ENCODE peak calls at places on chromosomes 5 and 9, in seven cellular contexts. U is choroid plexus epithelial cell; T is CD8-positive, alpha-beta T cell; Q is GM12865; H is adrenal gland; F is fibroblast of the aortic adventitia; E is neuronal stem cell. Z is an unnamed sample.

GRCh38 chr5:83034552-83035181 is 42.5 kb downstream of the TMEM167A start:
- DNase-seq in H (no peak), E (no peak), Q (no peak), T (no peak), U (no peak), F (no peak), Z (no peak)

GRCh38 chr9:133972041-133972970 is 19.8 kb downstream of the VAV2 start:
- DNase-seq in F (no peak), H (no peak), E (no peak), U (no peak), T (no peak), Q (no peak), Z (no peak)

GRCh38 chr5:62475072-62475471 is 62.5 kb downstream of the IPO11 start:
- DNase-seq in U (peak; percentile 54), F (peak; percentile 83), T (no peak), H (peak; percentile 20), Q (no peak), E (no peak), Z (peak; percentile 20)

GRCh38 chr5:180601591-180602480 is 10.5 kb upstream of the SCGB3A1 start:
- DNase-seq in F (no peak), E (no peak), U (no peak), Q (no peak), H (no peak), T (no peak), Z (peak; percentile 53)

GRCh38 chr9:129283290-129283691 is 105.2 kb upstream of the IER5L start:
- DNase-seq in Q (no peak), T (no peak), F (no peak), H (no peak), E (no peak), U (no peak), Z (no peak)

GRCh38 chr5:29697786-29698414 is 1495.6 kb upstream of the CDH6 start:
- DNase-seq in T (no peak), F (no peak), H (no peak), E (peak; percentile 2), U (peak; percentile 0), Q (no peak), Z (no peak)

GRCh38 chr5:146745937-146746577 is 132.5 kb downstream of the PPP2R2B start:
- DNase-seq in E (no peak), T (no peak), F (no peak), U (no peak), Q (no peak), H (peak; percentile 34), Z (no peak)

GRCh38 chr5:81006955-81007636 is 46.9 kb downstream of the RASGRF2 start:
- DNase-seq in U (no peak), Q (no peak), T (peak; percentile 53), H (no peak), E (no peak), F (no peak), Z (no peak)

GRCh38 chr5:147303251-147303650 is 68.4 kb downstream of the STK32A start:
- DNase-seq in F (peak; percentile 18), T (no peak), U (no peak), Q (no peak), H (no peak), E (no peak), Z (no peak)

GRCh38 chr9:121288874-121289553 is 21.1 kb downstream of the GSN start:
- DNase-seq in H (peak; percentile 71), U (peak; percentile 90), T (no peak), F (peak; percentile 85), Q (no peak), E (peak; percentile 45), Z (peak; percentile 91)

GRCh38 chr5:134784946-134785620 is 26.5 kb downstream of the DDX46 start:
- DNase-seq in F (peak; percentile 52), E (no peak), Q (no peak), H (no peak), U (peak; percentile 30), T (no peak), Z (no peak)

GRCh38 chr5:64587370-64587769 is 81.6 kb downstream of the RGS7BP start:
- DNase-seq in F (no peak), E (no peak), Q (no peak), H (no peak), T (no peak), U (no peak), Z (no peak)

GRCh38 chr5:179217956-179218355 is 127.3 kb downstream of the ADAMTS2 start:
- DNase-seq in F (no peak), U (no peak), H (no peak), T (no peak), Q (no peak), E (no peak), Z (peak; percentile 49)

GRCh38 chr9:93126825-93127368 is 7.2 kb downstream of the NINJ1 start:
- DNase-seq in T (no peak), Q (no peak), E (no peak), F (no peak), U (no peak), H (peak; percentile 91), Z (peak; percentile 81)

GRCh38 chr9:76725181-76725580 is 39.1 kb upstream of the PCA3 start:
- DNase-seq in F (no peak), Q (no peak), H (no peak), E (no peak), U (no peak), T (no peak), Z (no peak)

GRCh38 chr5:133818031-133818431 is 150.4 kb downstream of the C5orf15 start:
- DNase-seq in U (no peak), H (peak; percentile 90), F (peak; percentile 95), T (no peak), Q (no peak), E (no peak), Z (peak; percentile 74)

GRCh38 chr5:97929383-97929782 is 746.3 kb upstream of the RIOK2 start:
- DNase-seq in Q (no peak), E (no peak), T (no peak), U (peak; percentile 5), H (no peak), F (peak; percentile 7), Z (no peak)

GRCh38 chr9:19682416-19682815 is 106.4 kb downstream of the SLC24A2 start:
- DNase-seq in F (no peak), T (no peak), Q (no peak), E (no peak), U (no peak), H (no peak), Z (no peak)

GRCh38 chr5:157288405-157289163 is 22.7 kb downstream of the CYFIP2 start:
- DNase-seq in E (no peak), H (no peak), F (no peak), T (no peak), Q (no peak), U (no peak), Z (no peak)

GRCh38 chr9:27626629-27627564 is 53.6 kb upstream of the C9orf72 start:
- DNase-seq in T (no peak), U (no peak), H (no peak), E (no peak), Q (no peak), F (no peak), Z (no peak)

GRCh38 chr5:150836703-150837102 is 9.6 kb upstream of the IRGM start:
- DNase-seq in Q (no peak), F (no peak), U (no peak), H (no peak), E (no peak), T (no peak), Z (no peak)

GRCh38 chr9:105883847-105884246 is 189.5 kb downstream of the TMEM38B start:
- DNase-seq in Q (peak; percentile 71), T (no peak), F (no peak), U (no peak), E (no peak), H (no peak), Z (no peak)

GRCh38 chr9:130220351-130220750 is 45.2 kb upstream of the HMCN2 start:
- DNase-seq in T (no peak), U (peak; percentile 61), Q (no peak), E (no peak), H (no peak), F (peak; percentile 56), Z (peak; percentile 53)

GRCh38 chr5:141783599-141784296 is 94.5 kb downstream of the PCDH1 start:
- DNase-seq in E (no peak), H (no peak), T (no peak), U (no peak), Q (no peak), F (no peak), Z (no peak)

GRCh38 chr9:28909526-28909925 is 1336.2 kb upstream of the C9orf72 start:
- DNase-seq in Q (no peak), T (no peak), F (no peak), E (no peak), U (no peak), H (no peak), Z (no peak)

DNA sequence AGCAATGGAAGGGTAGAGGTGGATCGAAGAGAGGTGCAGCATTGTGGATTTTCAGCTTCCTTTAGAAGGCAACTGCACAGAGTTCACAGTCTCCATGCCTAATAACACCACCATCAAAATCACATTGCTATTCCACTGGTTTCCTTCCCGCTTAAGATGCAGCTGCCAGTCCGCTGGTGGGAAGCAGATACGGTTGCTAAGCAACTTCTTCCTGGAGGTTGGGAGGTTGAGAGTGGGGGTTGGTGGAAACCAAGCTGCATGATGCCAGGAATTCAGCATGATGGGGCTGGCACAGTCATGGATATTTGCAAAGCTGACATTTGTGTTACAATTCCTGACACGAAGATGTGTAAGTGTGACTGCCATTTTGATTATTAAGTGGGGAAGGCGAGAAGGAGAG is 87.6 kb downstream of the GLDC start:
- DNase-seq in E (no peak), T (no peak), H (no peak), U (no peak), Q (no peak), F (no peak), Z (peak; percentile 24)
- H3K4me3 ChIP-seq in E (no peak overlapping the region), T (no peak overlapping the region), H (no peak overlapping the region), U (no peak overlapping the region), Q (no peak overlapping the region), F (no peak overlapping the region), Z (no peak overlapping the region)

GRCh38 chr9:37148181-37148580 is 27.8 kb downstream of the ZCCHC7 start:
- DNase-seq in U (no peak), H (no peak), T (no peak), F (no peak), E (no peak), Q (no peak), Z (no peak)
- H3K4me3 ChIP-seq in U (no peak overlapping the region), H (no peak overlapping the region), T (no peak overlapping the region), F (no peak overlapping the region), E (no peak overlapping the region), Q (no peak overlapping the region), Z (no peak overlapping the region)

DNA sequence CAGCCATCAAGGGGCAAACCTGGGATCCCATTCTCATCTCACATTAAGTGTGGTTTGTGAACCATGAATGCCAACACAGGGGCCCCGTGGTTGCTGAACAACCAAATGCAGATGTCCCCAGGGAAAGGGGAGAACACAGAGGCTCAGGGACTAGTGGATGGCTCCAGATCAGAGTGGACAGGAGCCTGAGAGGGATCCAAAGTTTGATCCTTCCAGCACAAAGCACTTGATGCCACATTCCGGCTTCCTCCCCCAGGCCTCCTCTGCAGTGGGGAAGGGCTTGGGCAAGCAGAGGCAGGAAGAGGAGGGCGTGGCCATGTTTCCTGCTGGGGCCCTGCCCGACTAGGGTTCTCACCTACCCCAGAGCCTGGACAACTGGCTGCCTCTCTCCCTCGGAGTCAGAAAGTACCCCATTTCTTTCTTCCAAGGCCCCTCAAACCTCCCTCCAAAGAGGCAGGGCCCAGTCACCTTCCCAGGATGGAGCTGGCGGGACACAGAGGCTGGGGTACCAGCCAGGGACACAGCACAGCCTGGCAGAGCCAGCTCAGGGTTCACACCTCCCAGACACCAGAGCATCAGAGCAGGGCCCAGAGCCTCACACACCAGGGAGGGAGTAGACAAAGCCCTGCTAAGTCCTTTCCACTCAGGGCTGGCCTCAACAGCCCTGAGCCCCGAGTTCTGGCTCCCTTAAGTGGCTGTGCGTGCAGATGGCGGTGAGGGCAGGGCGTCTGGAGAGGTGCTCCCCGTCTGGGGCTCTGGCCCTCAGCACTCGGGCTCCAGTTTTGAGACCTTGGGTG is 4.3 kb upstream of the RNF44 start:
- DNase-seq in F (no peak), E (no peak), Q (peak; percentile 64), T (peak; percentile 81), H (no peak), U (no peak), Z (peak; percentile 85)
- H3K4me3 ChIP-seq in F (no peak overlapping the region), E (no peak overlapping the region), Q (peak overlapping the region; percentile 2), T (peak overlapping the region; percentile 79), H (no peak overlapping the region), U (no peak overlapping the region), Z (no peak overlapping the region)

GRCh38 chr5:173613433-173614144 is 2.9 kb downstream of the BOD1 start:
- DNase-seq in U (no peak), Q (no peak), H (no peak), T (no peak), E (no peak), F (no peak), Z (no peak)
- H3K4me3 ChIP-seq in U (no peak overlapping the region), Q (no peak overlapping the region), H (no peak overlapping the region), T (no peak overlapping the region), E (no peak overlapping the region), F (no peak overlapping the region), Z (no peak overlapping the region)